ENCODE peak calls at places on chromosomes 6 and 20, in five cellular contexts. Z is H1, X is HCT116, V is GM12878, S is SK-N-SH. P is an unnamed sample.

GRCh38 chr6:113019176-113019575 is 672.0 kb downstream of the RFPL4B start:
- DNase-seq in Z (no peak), X (no peak), V (no peak), S (no peak), P (no peak)

GRCh38 chr6:21109421-21110178 is 484.0 kb upstream of the SOX4 start:
- DNase-seq in Z (no peak), X (peak), V (peak), S (no peak), P (no peak)

GRCh38 chr6:149454405-149454848 is 30.4 kb downstream of the ZC3H12D start:
- DNase-seq in Z (no peak), X (no peak), V (no peak), S (peak), P (peak)

GRCh38 chr20:16256981-16257380 is 316.3 kb downstream of the KIF16B start:
- DNase-seq in Z (no peak), X (no peak), V (no peak), S (no peak), P (no peak)

GRCh38 chr6:162032620-162033019 is 694.9 kb downstream of the PRKN start:
- DNase-seq in Z (no peak), X (no peak), V (no peak), S (no peak), P (no peak)

GRCh38 chr6:11012295-11012754 is 31.8 kb downstream of the ELOVL2 start:
- DNase-seq in Z (no peak), X (no peak), V (no peak), S (no peak), P (no peak)

GRCh38 chr20:9949563-9949962 is 85.2 kb upstream of the ANKEF1 start:
- DNase-seq in Z (no peak), X (no peak), V (no peak), S (no peak), P (no peak)

GRCh38 chr6:90124904-90125510 is 171.6 kb downstream of the BACH2 start:
- DNase-seq in Z (no peak), X (no peak), V (no peak), S (no peak), P (no peak)

GRCh38 chr20:34437330-34437986 is 74.4 kb downstream of the ITCH start:
- DNase-seq in Z (no peak), X (no peak), V (no peak), S (no peak), P (no peak)

GRCh38 chr20:21102691-21103311 is 3.4 kb downstream of the LINC00237 start:
- DNase-seq in Z (no peak), X (no peak), V (no peak), S (peak), P (no peak)

GRCh38 chr6:41564448-41565142 is 18.4 kb downstream of the FOXP4 start:
- DNase-seq in Z (no peak), X (no peak), V (no peak), S (no peak), P (no peak)

GRCh38 chr6:2433686-2434085 is 188.3 kb upstream of the GMDS start:
- DNase-seq in Z (no peak), X (no peak), V (no peak), S (no peak), P (no peak)

GRCh38 chr6:108002365-108003221 is 44.6 kb upstream of the SEC63 start:
- DNase-seq in Z (no peak), X (no peak), V (no peak), S (no peak), P (no peak)

GRCh38 chr6:32083812-32084768 is 25.0 kb downstream of the TNXB start:
- DNase-seq in Z (no peak), X (no peak), V (no peak), S (no peak), P (no peak)

GRCh38 chr6:163709255-163709654 is 294.7 kb downstream of the QKI start:
- DNase-seq in Z (no peak), X (no peak), V (no peak), S (no peak), P (no peak)

GRCh38 chr6:31897612-31898199 is at the start of gene EHMT2:
- DNase-seq in Z (no peak), X (peak), V (no peak), S (peak), P (peak)

GRCh38 chr20:3085571-3086072 is 1.1 kb upstream of the AVP start:
- DNase-seq in Z (no peak), X (no peak), V (no peak), S (no peak), P (no peak)

GRCh38 chr20:39066464-39066863 is 104.3 kb downstream of the DHX35 start:
- DNase-seq in Z (peak), X (no peak), V (no peak), S (peak), P (no peak)

DNA sequence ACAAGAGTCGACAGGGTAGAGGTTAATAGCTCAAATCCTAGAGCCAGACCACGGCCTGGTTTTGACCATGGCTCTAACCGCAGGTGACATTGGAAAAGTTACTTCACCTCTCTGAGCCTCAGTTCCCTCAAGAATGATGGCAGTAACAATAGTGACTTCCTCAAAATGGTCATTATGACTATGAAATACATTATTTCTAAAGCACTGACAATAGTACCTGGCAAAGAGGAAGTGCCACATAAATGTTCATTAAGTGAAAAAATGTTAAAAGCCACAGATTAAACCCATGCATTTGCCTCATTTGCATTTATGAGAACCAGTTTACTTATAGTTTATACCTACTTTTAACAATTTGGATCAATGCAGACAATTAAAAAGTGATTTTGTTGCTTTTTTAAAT is 12.3 kb downstream of the BTBD3 start:
- DNase-seq in Z (no peak), X (no peak), V (no peak), S (no peak), P (no peak)
- TF ChIP-seq JUND in Z (no peak), X (no peak), V (no peak), S (no peak), P (no peak)

GRCh38 chr6:36769161-36769675 is 70.0 kb downstream of the CPNE5 start:
- DNase-seq in Z (peak), X (no peak), V (no peak), S (no peak), P (no peak)
- TF ChIP-seq JUND in Z (no peak), X (no peak), V (no peak), S (no peak), P (no peak)

DNA sequence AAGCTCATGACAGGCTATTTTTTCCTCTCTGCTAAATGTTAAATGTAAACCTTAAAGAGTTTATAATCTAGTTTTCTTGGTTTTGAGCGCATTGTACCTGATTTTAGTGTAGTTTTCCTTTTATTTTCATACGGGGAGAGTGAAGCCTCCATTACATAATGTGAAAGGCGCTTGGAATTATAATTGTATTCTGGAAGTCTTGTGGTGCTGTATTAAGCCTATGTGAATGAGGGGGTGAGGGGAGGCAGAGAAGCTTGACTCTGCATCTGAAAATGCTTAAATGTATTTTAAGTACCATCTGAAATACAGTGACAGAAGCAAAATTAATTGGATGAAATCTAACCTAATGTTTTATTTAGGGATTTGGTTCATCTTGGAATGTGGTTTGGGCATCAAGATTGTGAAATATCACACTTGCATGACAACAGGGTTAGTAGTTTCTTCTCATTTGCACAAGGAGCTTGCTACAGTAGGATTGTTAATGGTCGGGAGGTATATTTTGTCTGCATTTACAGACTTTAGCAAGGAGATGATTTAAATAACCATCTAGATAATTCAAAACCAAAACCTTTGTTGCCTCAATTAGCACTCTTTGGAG is 41.2 kb downstream of the TMEM200A start:
- DNase-seq in Z (no peak), X (no peak), V (no peak), S (no peak), P (no peak)
- TF ChIP-seq JUND in Z (no peak), X (no peak), V (no peak), S (no peak), P (no peak)

DNA sequence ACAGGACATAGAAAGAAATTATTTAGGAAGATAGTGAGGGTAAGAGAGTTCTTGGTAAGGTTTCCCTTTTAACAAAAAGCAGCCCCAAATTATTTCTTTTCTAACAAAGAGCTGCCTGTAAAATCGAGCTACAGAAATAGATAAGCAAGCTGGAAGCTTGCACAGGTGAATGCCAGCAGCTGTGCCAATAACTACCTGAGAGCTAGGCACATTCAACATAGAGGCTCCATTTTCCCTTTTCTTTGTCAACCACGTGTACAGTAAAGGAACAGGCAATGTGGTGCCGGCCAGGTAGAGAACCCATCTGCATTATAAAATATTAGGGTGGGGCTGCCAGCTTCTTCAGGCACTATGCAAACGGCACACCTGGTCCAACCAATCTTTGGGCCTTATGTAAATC is 341.6 kb upstream of the JAG1 start:
- DNase-seq in Z (no peak), X (no peak), V (no peak), S (no peak), P (no peak)
- TF ChIP-seq JUND in Z (no peak), X (no peak), V (no peak), S (no peak), P (no peak)

DNA sequence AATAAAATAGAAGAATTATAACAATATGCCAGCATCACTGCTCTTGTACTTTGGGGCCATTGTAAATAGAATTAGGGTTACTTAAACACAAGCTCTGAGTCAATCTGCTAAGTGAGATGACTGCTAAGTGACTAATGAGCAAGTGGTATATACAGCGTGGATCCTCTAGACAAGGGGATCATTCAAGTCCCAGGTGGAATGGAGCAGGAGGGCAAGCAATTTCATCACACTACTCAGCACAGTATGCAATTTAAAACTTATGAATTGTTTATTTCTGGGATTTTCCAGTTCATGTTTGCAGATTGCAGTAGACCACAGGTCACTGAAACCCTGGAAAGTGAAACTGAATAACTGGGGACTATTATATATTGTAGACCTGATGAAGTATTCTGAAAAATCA is 235.3 kb downstream of the BTBD3 start:
- DNase-seq in Z (no peak), X (no peak), V (no peak), S (no peak), P (no peak)
- TF ChIP-seq JUND in Z (no peak), X (no peak), V (no peak), S (no peak), P (no peak)

GRCh38 chr6:132084811-132085509 is 133.8 kb upstream of the CCN2 start:
- DNase-seq in Z (no peak), X (no peak), V (peak), S (no peak), P (peak)
- TF ChIP-seq JUND in Z (no peak), X (no peak), V (no peak), S (peak), P (no peak)

GRCh38 chr6:169253341-169253740 is 305 bp downstream of the THBS2 start:
- DNase-seq in Z (no peak), X (no peak), V (no peak), S (no peak), P (no peak)
- TF ChIP-seq JUND in Z (no peak), X (no peak), V (no peak), S (no peak), P (no peak)

P was measured in T47D.